ENCODE peak calls at places on chromosomes 11 and 22, in seven cellular contexts. One of them, this sample, is unnamed.

GRCh38 chr22:40043086-40043485 is 48.3 kb downstream of the FAM83F start:
- DNase-seq in dorsolateral prefrontal cortex: no peak
- DNase-seq in SK-N-MC: no peak
- DNase-seq in brain microvascular endothelial cell: no peak
- DNase-seq in RKO: no peak
- DNase-seq in HFF-Myc: no peak
- DNase-seq in stimulated activated CD4-positive, alpha-beta T cell treated with anti-CD3 and anti-CD28 coated beads, TNF-alpha, amount 100 ng/mL, for 1 hour: no peak
- DNase-seq in this sample: no peak

GRCh38 chr11:2940930-2941821 is 12.0 kb upstream of the PHLDA2 start:
- DNase-seq in dorsolateral prefrontal cortex: no peak
- DNase-seq in stimulated activated CD4-positive, alpha-beta T cell treated with anti-CD3 and anti-CD28 coated beads, TNF-alpha, amount 100 ng/mL, for 1 hour: no peak
- DNase-seq in SK-N-MC: no peak
- DNase-seq in RKO: no peak
- DNase-seq in HFF-Myc: no peak
- DNase-seq in brain microvascular endothelial cell: no peak
- DNase-seq in this sample: no peak

GRCh38 chr11:67649634-67650540 is 643 bp downstream of the ACY3 start:
- DNase-seq in dorsolateral prefrontal cortex: no peak
- DNase-seq in brain microvascular endothelial cell: no peak
- DNase-seq in SK-N-MC: no peak
- DNase-seq in HFF-Myc: no peak
- DNase-seq in RKO: no peak
- DNase-seq in stimulated activated CD4-positive, alpha-beta T cell treated with anti-CD3 and anti-CD28 coated beads, TNF-alpha, amount 100 ng/mL, for 1 hour: no peak
- DNase-seq in this sample: no peak

GRCh38 chr11:3722100-3722499 is 50.9 kb upstream of the CHRNA10 start:
- DNase-seq in HFF-Myc: no peak
- DNase-seq in stimulated activated CD4-positive, alpha-beta T cell treated with anti-CD3 and anti-CD28 coated beads, TNF-alpha, amount 100 ng/mL, for 1 hour: no peak
- DNase-seq in dorsolateral prefrontal cortex: no peak
- DNase-seq in RKO: no peak
- DNase-seq in SK-N-MC: no peak
- DNase-seq in brain microvascular endothelial cell: no peak
- DNase-seq in this sample: no peak

GRCh38 chr11:68966894-68967780 is 13.6 kb downstream of the MRGPRD start:
- DNase-seq in HFF-Myc: no peak
- DNase-seq in RKO: no peak
- DNase-seq in stimulated activated CD4-positive, alpha-beta T cell treated with anti-CD3 and anti-CD28 coated beads, TNF-alpha, amount 100 ng/mL, for 1 hour: no peak
- DNase-seq in SK-N-MC: no peak
- DNase-seq in dorsolateral prefrontal cortex: no peak
- DNase-seq in brain microvascular endothelial cell: no peak
- DNase-seq in this sample: no peak

GRCh38 chr11:113593698-113594308 is 112.3 kb downstream of the TMPRSS5 start:
- DNase-seq in stimulated activated CD4-positive, alpha-beta T cell treated with anti-CD3 and anti-CD28 coated beads, TNF-alpha, amount 100 ng/mL, for 1 hour: no peak
- DNase-seq in SK-N-MC: no peak
- DNase-seq in dorsolateral prefrontal cortex: no peak
- DNase-seq in brain microvascular endothelial cell: no peak
- DNase-seq in HFF-Myc: no peak
- DNase-seq in RKO: peak; percentile 10
- DNase-seq in this sample: no peak

GRCh38 chr11:57648791-57649735 is 649 bp downstream of the YPEL4 start:
- DNase-seq in dorsolateral prefrontal cortex: no peak
- DNase-seq in HFF-Myc: no peak
- DNase-seq in RKO: no peak
- DNase-seq in brain microvascular endothelial cell: no peak
- DNase-seq in SK-N-MC: no peak
- DNase-seq in stimulated activated CD4-positive, alpha-beta T cell treated with anti-CD3 and anti-CD28 coated beads, TNF-alpha, amount 100 ng/mL, for 1 hour: no peak
- DNase-seq in this sample: no peak

GRCh38 chr22:41436322-41437113 is 10.1 kb downstream of the TOB2 start:
- DNase-seq in HFF-Myc: no peak
- DNase-seq in dorsolateral prefrontal cortex: no peak
- DNase-seq in brain microvascular endothelial cell: no peak
- DNase-seq in stimulated activated CD4-positive, alpha-beta T cell treated with anti-CD3 and anti-CD28 coated beads, TNF-alpha, amount 100 ng/mL, for 1 hour: no peak
- DNase-seq in SK-N-MC: no peak
- DNase-seq in RKO: no peak
- DNase-seq in this sample: no peak

GRCh38 chr11:80379620-80380278 is 938.9 kb upstream of the TENM4 start:
- DNase-seq in RKO: no peak
- DNase-seq in dorsolateral prefrontal cortex: no peak
- DNase-seq in stimulated activated CD4-positive, alpha-beta T cell treated with anti-CD3 and anti-CD28 coated beads, TNF-alpha, amount 100 ng/mL, for 1 hour: no peak
- DNase-seq in brain microvascular endothelial cell: no peak
- DNase-seq in HFF-Myc: no peak
- DNase-seq in SK-N-MC: no peak
- DNase-seq in this sample: no peak

GRCh38 chr11:10303558-10304363 is 1.1 kb upstream of the ADM start:
- DNase-seq in HFF-Myc: no peak
- DNase-seq in dorsolateral prefrontal cortex: no peak
- DNase-seq in stimulated activated CD4-positive, alpha-beta T cell treated with anti-CD3 and anti-CD28 coated beads, TNF-alpha, amount 100 ng/mL, for 1 hour: no peak
- DNase-seq in SK-N-MC: no peak
- DNase-seq in brain microvascular endothelial cell: peak; percentile 52
- DNase-seq in RKO: peak; percentile 91
- DNase-seq in this sample: no peak

GRCh38 chr22:39135092-39135896 is 17.2 kb downstream of the CBX7 start:
- DNase-seq in HFF-Myc: no peak
- DNase-seq in SK-N-MC: no peak
- DNase-seq in RKO: peak; percentile 47
- DNase-seq in brain microvascular endothelial cell: peak; percentile 32
- DNase-seq in dorsolateral prefrontal cortex: no peak
- DNase-seq in stimulated activated CD4-positive, alpha-beta T cell treated with anti-CD3 and anti-CD28 coated beads, TNF-alpha, amount 100 ng/mL, for 1 hour: no peak
- DNase-seq in this sample: peak; percentile 36

GRCh38 chr22:31609716-31610115 is 52.3 kb downstream of the PISD start:
- DNase-seq in SK-N-MC: no peak
- DNase-seq in stimulated activated CD4-positive, alpha-beta T cell treated with anti-CD3 and anti-CD28 coated beads, TNF-alpha, amount 100 ng/mL, for 1 hour: no peak
- DNase-seq in brain microvascular endothelial cell: no peak
- DNase-seq in HFF-Myc: no peak
- DNase-seq in RKO: no peak
- DNase-seq in dorsolateral prefrontal cortex: no peak
- DNase-seq in this sample: no peak

GRCh38 chr22:27372364-27372763 is 429.2 kb downstream of the MN1 start:
- DNase-seq in RKO: no peak
- DNase-seq in stimulated activated CD4-positive, alpha-beta T cell treated with anti-CD3 and anti-CD28 coated beads, TNF-alpha, amount 100 ng/mL, for 1 hour: no peak
- DNase-seq in dorsolateral prefrontal cortex: no peak
- DNase-seq in brain microvascular endothelial cell: no peak
- DNase-seq in SK-N-MC: no peak
- DNase-seq in HFF-Myc: no peak
- DNase-seq in this sample: no peak

GRCh38 chr11:120801801-120802689 is 221.9 kb upstream of the TBCEL start:
- DNase-seq in brain microvascular endothelial cell: peak; percentile 48
- DNase-seq in HFF-Myc: peak; percentile 12
- DNase-seq in dorsolateral prefrontal cortex: peak; percentile 67
- DNase-seq in stimulated activated CD4-positive, alpha-beta T cell treated with anti-CD3 and anti-CD28 coated beads, TNF-alpha, amount 100 ng/mL, for 1 hour: no peak
- DNase-seq in SK-N-MC: no peak
- DNase-seq in RKO: peak; percentile 36
- DNase-seq in this sample: peak; percentile 49

GRCh38 chr11:110491577-110492352 is 62.0 kb downstream of the FDX1 start:
- DNase-seq in dorsolateral prefrontal cortex: no peak
- DNase-seq in HFF-Myc: no peak
- DNase-seq in stimulated activated CD4-positive, alpha-beta T cell treated with anti-CD3 and anti-CD28 coated beads, TNF-alpha, amount 100 ng/mL, for 1 hour: no peak
- DNase-seq in SK-N-MC: no peak
- DNase-seq in brain microvascular endothelial cell: no peak
- DNase-seq in RKO: no peak
- DNase-seq in this sample: no peak

GRCh38 chr11:20599424-20600346 is at the start of gene SLC6A5:
- DNase-seq in SK-N-MC: no peak
- DNase-seq in dorsolateral prefrontal cortex: no peak
- DNase-seq in stimulated activated CD4-positive, alpha-beta T cell treated with anti-CD3 and anti-CD28 coated beads, TNF-alpha, amount 100 ng/mL, for 1 hour: no peak
- DNase-seq in brain microvascular endothelial cell: peak; percentile 41
- DNase-seq in RKO: peak; percentile 58
- DNase-seq in HFF-Myc: peak; percentile 22
- DNase-seq in this sample: no peak

GRCh38 chr11:86610559-86611341 is 61.7 kb downstream of the ME3 start:
- DNase-seq in brain microvascular endothelial cell: no peak
- DNase-seq in HFF-Myc: no peak
- DNase-seq in RKO: no peak
- DNase-seq in stimulated activated CD4-positive, alpha-beta T cell treated with anti-CD3 and anti-CD28 coated beads, TNF-alpha, amount 100 ng/mL, for 1 hour: no peak
- DNase-seq in dorsolateral prefrontal cortex: no peak
- DNase-seq in SK-N-MC: no peak
- DNase-seq in this sample: no peak

GRCh38 chr11:16788141-16789060 is 50.0 kb downstream of the C11orf58 start:
- DNase-seq in dorsolateral prefrontal cortex: peak; percentile 70
- DNase-seq in HFF-Myc: no peak
- DNase-seq in SK-N-MC: no peak
- DNase-seq in brain microvascular endothelial cell: peak; percentile 63
- DNase-seq in RKO: peak; percentile 72
- DNase-seq in stimulated activated CD4-positive, alpha-beta T cell treated with anti-CD3 and anti-CD28 coated beads, TNF-alpha, amount 100 ng/mL, for 1 hour: no peak
- DNase-seq in this sample: peak; percentile 52

GRCh38 chr11:11478687-11479086 is 125.6 kb upstream of the CSNK2A3 start:
- DNase-seq in stimulated activated CD4-positive, alpha-beta T cell treated with anti-CD3 and anti-CD28 coated beads, TNF-alpha, amount 100 ng/mL, for 1 hour: no peak
- DNase-seq in SK-N-MC: no peak
- DNase-seq in brain microvascular endothelial cell: no peak
- DNase-seq in dorsolateral prefrontal cortex: no peak
- DNase-seq in HFF-Myc: no peak
- DNase-seq in RKO: no peak
- DNase-seq in this sample: no peak

GRCh38 chr11:762421-763072 is 14.7 kb downstream of the GATD1 start:
- DNase-seq in RKO: peak; percentile 69
- DNase-seq in HFF-Myc: peak; percentile 72
- DNase-seq in dorsolateral prefrontal cortex: no peak
- DNase-seq in SK-N-MC: no peak
- DNase-seq in brain microvascular endothelial cell: peak; percentile 33
- DNase-seq in stimulated activated CD4-positive, alpha-beta T cell treated with anti-CD3 and anti-CD28 coated beads, TNF-alpha, amount 100 ng/mL, for 1 hour: no peak
- DNase-seq in this sample: no peak

GRCh38 chr11:100484948-100485347 is 202.1 kb upstream of the ARHGAP42 start:
- DNase-seq in SK-N-MC: no peak
- DNase-seq in HFF-Myc: no peak
- DNase-seq in brain microvascular endothelial cell: no peak
- DNase-seq in stimulated activated CD4-positive, alpha-beta T cell treated with anti-CD3 and anti-CD28 coated beads, TNF-alpha, amount 100 ng/mL, for 1 hour: no peak
- DNase-seq in dorsolateral prefrontal cortex: no peak
- DNase-seq in RKO: no peak
- DNase-seq in this sample: no peak